ENCODE peak calls at places on chromosomes 5 and 9, in nine cellular contexts. D is fibroblast of lung, O is mesendoderm, V is PC-3, P is trophoblast cell, S is colonic mucosa, Q is GM23248, L is IMR-90, W is HCT116. Z is an unnamed sample.
A peak's percentile ranks its signal among the peaks of the same experiment; 100 is the strongest.

GRCh38 chr9:36050472-36050871 is 13.8 kb downstream of the RECK start:
- DNase-seq in D (no peak), O (no peak), V (no peak), P (no peak), S (no peak), Q (no peak), L (no peak), W (no peak), Z (no peak)

GRCh38 chr5:111134080-111134479 is 41.9 kb downstream of the WDR36 start:
- DNase-seq in D (peak; percentile 27), O (no peak), V (no peak), P (no peak), S (no peak), Q (peak; percentile 93), L (peak; percentile 73), W (no peak), Z (peak; percentile 80)

GRCh38 chr9:35538361-35539234 is 48.7 kb downstream of the RUSC2 start:
- DNase-seq in D (peak; percentile 85), O (peak; percentile 91), V (no peak), P (peak; percentile 77), S (peak; percentile 40), Q (peak; percentile 90), L (peak; percentile 82), W (no peak), Z (peak; percentile 76)

GRCh38 chr5:122704247-122705036 is 70.4 kb upstream of the SNX2 start:
- DNase-seq in D (peak; percentile 53), O (peak; percentile 58), V (peak; percentile 70), P (peak; percentile 75), S (no peak), Q (peak; percentile 82), L (peak; percentile 67), W (peak; percentile 43), Z (peak; percentile 89)

GRCh38 chr5:56306433-56307150 is 73.5 kb upstream of the ANKRD55 start:
- DNase-seq in D (no peak), O (no peak), V (no peak), P (no peak), S (no peak), Q (no peak), L (no peak), W (no peak), Z (no peak)

GRCh38 chr5:158858011-158858410 is 241.7 kb downstream of the EBF1 start:
- DNase-seq in D (no peak), O (peak; percentile 14), V (no peak), P (no peak), S (no peak), Q (no peak), L (no peak), W (no peak), Z (no peak)

GRCh38 chr5:127406326-127407121 is 110.9 kb upstream of the PRRC1 start:
- DNase-seq in D (no peak), O (peak; percentile 58), V (no peak), P (no peak), S (no peak), Q (no peak), L (no peak), W (no peak), Z (no peak)

GRCh38 chr5:179373101-179373934 is 28.1 kb upstream of the ADAMTS2 start:
- DNase-seq in D (no peak), O (peak; percentile 6), V (no peak), P (no peak), S (no peak), Q (no peak), L (no peak), W (no peak), Z (no peak)

GRCh38 chr5:106849266-106849665 is 821.5 kb downstream of the EFNA5 start:
- DNase-seq in D (no peak), O (no peak), V (no peak), P (no peak), S (no peak), Q (no peak), L (no peak), W (no peak), Z (no peak)

GRCh38 chr5:43312699-43313034 is 545 bp downstream of the HMGCS1 start:
- DNase-seq in D (no peak), O (no peak), V (peak; percentile 46), P (peak; percentile 25), S (no peak), Q (no peak), L (no peak), W (no peak), Z (no peak)

GRCh38 chr5:87541033-87541432 is 128.3 kb upstream of the CCNH start:
- DNase-seq in D (peak; percentile 90), O (peak; percentile 62), V (peak; percentile 90), P (peak; percentile 5), S (peak; percentile 55), Q (peak; percentile 76), L (peak; percentile 33), W (peak; percentile 34), Z (peak; percentile 45)

GRCh38 chr9:116075191-116075590 is 78.4 kb upstream of the PAPPA start:
- DNase-seq in D (peak; percentile 92), O (no peak), V (peak; percentile 37), P (no peak), S (no peak), Q (peak; percentile 92), L (peak; percentile 97), W (no peak), Z (peak; percentile 75)

GRCh38 chr9:131666029-131666428 is 73.8 kb downstream of the RAPGEF1 start:
- DNase-seq in D (no peak), O (no peak), V (no peak), P (no peak), S (no peak), Q (peak; percentile 63), L (peak; percentile 55), W (no peak), Z (no peak)

GRCh38 chr5:179370490-179371122 is 25.3 kb upstream of the ADAMTS2 start:
- DNase-seq in D (no peak), O (no peak), V (no peak), P (no peak), S (no peak), Q (no peak), L (no peak), W (no peak), Z (no peak)

GRCh38 chr5:40378431-40379175 is 301.1 kb upstream of the PTGER4 start:
- DNase-seq in D (no peak), O (no peak), V (no peak), P (no peak), S (no peak), Q (no peak), L (no peak), W (no peak), Z (no peak)

GRCh38 chr9:133028221-133028620 is 2.6 kb upstream of the GTF3C5 start:
- DNase-seq in D (no peak), O (no peak), V (no peak), P (no peak), S (no peak), Q (no peak), L (no peak), W (no peak), Z (no peak)

GRCh38 chr9:133030317-133031129 is at the start of gene GTF3C5:
- DNase-seq in D (peak; percentile 99), O (peak; percentile 100), V (peak; percentile 97), P (peak; percentile 99), S (peak; percentile 95), Q (peak; percentile 100), L (peak; percentile 99), W (peak; percentile 99), Z (peak; percentile 99)

GRCh38 chr9:133031496-133031911 is 707 bp downstream of the GTF3C5 start:
- DNase-seq in D (no peak), O (peak; percentile 25), V (peak; percentile 39), P (no peak), S (no peak), Q (peak; percentile 20), L (no peak), W (peak; percentile 32), Z (no peak)

GRCh38 chr9:133031130-133031422 is 279 bp downstream of the GTF3C5 start:
- DNase-seq in D (no peak), O (no peak), V (no peak), P (no peak), S (no peak), Q (no peak), L (no peak), W (no peak), Z (no peak)

GRCh38 chr9:133029994-133030316 is 842 bp upstream of the GTF3C5 start:
- DNase-seq in D (no peak), O (no peak), V (no peak), P (no peak), S (no peak), Q (no peak), L (no peak), W (no peak), Z (no peak)
- H3K9ac ChIP-seq in D (peak overlapping the region; percentile 92), O (peak overlapping the region; percentile 68), V (peak overlapping the region; percentile 96), P (peak overlapping the region; percentile 93), S (peak overlapping the region; percentile 90), Q (peak overlapping the region; percentile 92), L (peak overlapping the region; percentile 80), W (peak overlapping the region; percentile 79), Z (peak overlapping the region; percentile 99)

DNA sequence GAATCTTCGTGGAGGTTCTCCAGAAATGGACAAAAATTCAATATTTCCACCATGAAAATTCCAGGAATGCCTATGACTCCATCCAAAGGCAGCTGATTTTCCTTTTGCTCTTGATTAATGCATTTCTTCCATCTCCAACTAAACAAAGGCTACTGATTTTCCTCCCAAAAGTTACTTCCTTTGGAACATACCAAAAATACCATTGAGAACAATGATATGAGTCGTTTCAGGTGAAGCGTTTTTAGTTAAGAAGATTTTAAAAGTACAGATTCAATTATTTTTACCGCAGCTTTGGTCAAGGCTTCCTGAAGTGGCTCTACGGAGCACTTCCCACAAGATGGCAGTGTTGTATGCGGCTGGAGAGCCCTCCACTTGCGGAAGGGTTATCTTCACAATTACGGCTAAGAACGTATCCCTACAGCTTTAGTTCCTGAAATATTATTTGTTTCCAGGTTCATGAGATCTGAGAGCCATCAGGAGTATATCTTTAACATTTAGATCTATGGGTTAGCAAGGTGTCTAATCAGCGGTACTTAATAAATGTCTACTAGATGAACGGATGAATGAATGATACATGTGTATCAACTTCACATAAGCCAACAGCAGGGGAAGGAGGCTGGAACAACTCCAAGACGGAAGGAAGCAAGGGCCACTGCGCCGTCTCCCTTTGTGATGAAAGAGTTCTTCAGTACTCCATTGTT is 35.9 kb upstream of the ARSB start:
- DNase-seq in D (peak; percentile 87), O (peak; percentile 72), V (peak; percentile 70), P (peak; percentile 72), S (peak; percentile 60), Q (peak; percentile 81), L (peak; percentile 78), W (peak; percentile 58), Z (peak; percentile 83)
- H3K4me3 ChIP-seq in D (no peak overlapping the region), O (no peak overlapping the region), V (peak overlapping the region; percentile 51), P (no peak overlapping the region), S (no peak overlapping the region), Q (peak overlapping the region; percentile 65), L (peak overlapping the region; percentile 39), W (no peak overlapping the region), Z (peak overlapping the region; percentile 61)

GRCh38 chr5:176533390-176533789 is 3.8 kb downstream of the RNF44 start:
- DNase-seq in D (no peak), O (no peak), V (no peak), P (no peak), S (no peak), Q (no peak), L (no peak), W (no peak), Z (no peak)
- H3K4me1 ChIP-seq in D (peaks cover 18% of the 10 kb centered on the region), O (peaks cover 5% of the 10 kb centered on the region), V (peaks cover 25% of the 10 kb centered on the region), P (peaks cover 7% of the 10 kb centered on the region), S (peaks cover 22% of the 10 kb centered on the region), Q (peaks cover 8% of the 10 kb centered on the region), L (peaks cover 24% of the 10 kb centered on the region), W (peaks cover 9% of the 10 kb centered on the region), Z (peaks cover 33% of the 10 kb centered on the region)

DNA sequence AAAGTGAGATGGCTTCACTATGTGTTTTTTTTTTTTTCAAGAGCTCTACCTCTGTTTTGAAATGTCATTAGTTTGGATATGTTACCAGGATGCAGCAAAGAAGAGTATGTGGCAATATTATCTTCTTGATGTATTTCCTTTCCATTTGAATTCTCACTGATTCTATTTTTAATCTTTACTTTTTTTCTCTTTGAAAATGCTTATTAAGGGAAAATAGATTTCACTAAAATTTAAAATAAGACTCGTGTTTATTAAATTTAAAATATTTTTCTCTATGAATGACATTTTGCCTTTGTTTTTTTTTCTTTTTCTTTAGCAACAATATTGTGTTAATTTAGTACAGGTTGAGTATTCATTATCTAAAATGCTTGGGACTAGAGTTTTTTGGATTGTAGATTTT is 29.2 kb downstream of the TENT2 start:
- DNase-seq in D (no peak), O (no peak), V (no peak), P (no peak), S (no peak), Q (no peak), L (no peak), W (no peak), Z (no peak)
- H3K9ac ChIP-seq in D (no peak overlapping the region), O (no peak overlapping the region), V (no peak overlapping the region), P (no peak overlapping the region), S (no peak overlapping the region), Q (no peak overlapping the region), L (no peak overlapping the region), W (no peak overlapping the region), Z (no peak overlapping the region)